ENCODE peak calls at places on chromosome 16, in ten cellular contexts. One of them, this sample, is unnamed.

GRCh38 chr16:89401641-89402445 is 88.5 kb downstream of the ANKRD11 start:
- DNase-seq in A549: no peak
- DNase-seq in prostate gland: no peak
- DNase-seq in ovary: no peak
- DNase-seq in breast epithelium: no peak
- DNase-seq in IMR-90: no peak
- DNase-seq in body of pancreas: no peak
- DNase-seq in heart left ventricle: no peak
- DNase-seq in stomach: no peak
- DNase-seq in GM12891: no peak
- DNase-seq in this sample: no peak

GRCh38 chr16:69187387-69187890 is 475 bp downstream of the SNTB2 start:
- DNase-seq in A549: peak
- DNase-seq in prostate gland: peak
- DNase-seq in ovary: peak
- DNase-seq in breast epithelium: peak
- DNase-seq in IMR-90: no peak
- DNase-seq in body of pancreas: peak
- DNase-seq in heart left ventricle: peak
- DNase-seq in stomach: peak
- DNase-seq in GM12891: peak
- DNase-seq in this sample: peak

GRCh38 chr16:86961133-86961720 is 356.0 kb downstream of the C16orf95 start:
- DNase-seq in A549: no peak
- DNase-seq in prostate gland: no peak
- DNase-seq in ovary: no peak
- DNase-seq in breast epithelium: no peak
- DNase-seq in IMR-90: peak
- DNase-seq in body of pancreas: no peak
- DNase-seq in heart left ventricle: peak
- DNase-seq in stomach: no peak
- DNase-seq in GM12891: no peak
- DNase-seq in this sample: no peak

GRCh38 chr16:85393674-85394510 is 219.2 kb upstream of the GSE1 start:
- DNase-seq in A549: peak
- DNase-seq in prostate gland: no peak
- DNase-seq in ovary: peak
- DNase-seq in breast epithelium: no peak
- DNase-seq in IMR-90: peak
- DNase-seq in body of pancreas: peak
- DNase-seq in heart left ventricle: peak
- DNase-seq in stomach: peak
- DNase-seq in GM12891: peak
- DNase-seq in this sample: peak

GRCh38 chr16:67441289-67441753 is 10.4 kb downstream of the HSD11B2 start:
- DNase-seq in A549: no peak
- DNase-seq in prostate gland: peak
- DNase-seq in ovary: no peak
- DNase-seq in breast epithelium: peak
- DNase-seq in IMR-90: no peak
- DNase-seq in body of pancreas: peak
- DNase-seq in heart left ventricle: peak
- DNase-seq in stomach: peak
- DNase-seq in GM12891: no peak
- DNase-seq in this sample: no peak

GRCh38 chr16:27238591-27238990 is 30.0 kb downstream of the NSMCE1 start:
- DNase-seq in A549: no peak
- DNase-seq in prostate gland: no peak
- DNase-seq in ovary: no peak
- DNase-seq in breast epithelium: no peak
- DNase-seq in IMR-90: no peak
- DNase-seq in body of pancreas: no peak
- DNase-seq in heart left ventricle: no peak
- DNase-seq in stomach: no peak
- DNase-seq in GM12891: no peak
- DNase-seq in this sample: no peak

GRCh38 chr16:24151482-24151939 is 104.6 kb upstream of the CACNG3 start:
- DNase-seq in A549: no peak
- DNase-seq in prostate gland: no peak
- DNase-seq in ovary: no peak
- DNase-seq in breast epithelium: no peak
- DNase-seq in IMR-90: peak
- DNase-seq in body of pancreas: no peak
- DNase-seq in heart left ventricle: no peak
- DNase-seq in stomach: no peak
- DNase-seq in GM12891: no peak
- DNase-seq in this sample: no peak

GRCh38 chr16:23290189-23291062 is 11.7 kb upstream of the SCNN1B start:
- DNase-seq in A549: no peak
- DNase-seq in prostate gland: no peak
- DNase-seq in ovary: no peak
- DNase-seq in breast epithelium: no peak
- DNase-seq in IMR-90: no peak
- DNase-seq in body of pancreas: no peak
- DNase-seq in heart left ventricle: no peak
- DNase-seq in stomach: no peak
- DNase-seq in GM12891: no peak
- DNase-seq in this sample: no peak

GRCh38 chr16:86573646-86574508 is 4.5 kb upstream of the FOXL1 start:
- DNase-seq in A549: no peak
- DNase-seq in prostate gland: no peak
- DNase-seq in ovary: no peak
- DNase-seq in breast epithelium: no peak
- DNase-seq in IMR-90: no peak
- DNase-seq in body of pancreas: no peak
- DNase-seq in heart left ventricle: no peak
- DNase-seq in stomach: no peak
- DNase-seq in GM12891: no peak
- DNase-seq in this sample: no peak

GRCh38 chr16:89402962-89403361 is 87.4 kb downstream of the ANKRD11 start:
- DNase-seq in A549: no peak
- DNase-seq in prostate gland: no peak
- DNase-seq in ovary: no peak
- DNase-seq in breast epithelium: no peak
- DNase-seq in IMR-90: no peak
- DNase-seq in body of pancreas: no peak
- DNase-seq in heart left ventricle: no peak
- DNase-seq in stomach: no peak
- DNase-seq in GM12891: no peak
- DNase-seq in this sample: no peak

GRCh38 chr16:22645868-22646267 is 135.2 kb downstream of the NPIPB5 start:
- DNase-seq in A549: no peak
- DNase-seq in prostate gland: no peak
- DNase-seq in ovary: no peak
- DNase-seq in breast epithelium: no peak
- DNase-seq in IMR-90: no peak
- DNase-seq in body of pancreas: no peak
- DNase-seq in heart left ventricle: no peak
- DNase-seq in stomach: no peak
- DNase-seq in GM12891: no peak
- DNase-seq in this sample: no peak

DNA sequence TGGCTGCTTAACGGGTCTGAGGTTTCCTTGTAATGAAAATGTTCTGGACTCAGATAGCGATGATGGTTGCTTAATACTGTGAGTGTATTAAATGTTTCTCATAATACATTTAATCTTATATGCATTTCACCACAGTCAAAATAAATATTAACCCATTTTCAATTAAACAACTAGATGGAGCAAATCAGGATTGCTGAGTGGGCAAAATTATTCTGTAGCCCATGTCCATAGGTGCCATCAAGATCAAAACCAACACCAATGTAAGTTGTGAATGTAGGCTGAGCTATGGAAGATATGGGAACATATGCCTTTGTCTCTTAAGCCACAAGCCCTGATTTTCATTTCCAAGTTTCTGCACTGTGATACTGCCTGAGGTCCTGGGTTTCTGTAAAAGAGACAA is 572.6 kb upstream of the EEF2KMT start:
- DNase-seq in A549: no peak
- DNase-seq in prostate gland: no peak
- DNase-seq in ovary: no peak
- DNase-seq in breast epithelium: no peak
- DNase-seq in IMR-90: no peak
- DNase-seq in body of pancreas: no peak
- DNase-seq in heart left ventricle: no peak
- DNase-seq in stomach: no peak
- DNase-seq in GM12891: no peak
- DNase-seq in this sample: no peak
- TF ChIP-seq POLR2A in A549: no peak
- TF ChIP-seq POLR2A in prostate gland: no peak
- TF ChIP-seq POLR2A in ovary: no peak
- TF ChIP-seq POLR2A in breast epithelium: no peak
- TF ChIP-seq POLR2A in IMR-90: no peak
- TF ChIP-seq POLR2A in body of pancreas: no peak
- TF ChIP-seq POLR2A in heart left ventricle: no peak
- TF ChIP-seq POLR2A in stomach: no peak
- TF ChIP-seq POLR2A in GM12891: no peak
- TF ChIP-seq POLR2A in this sample: no peak

GRCh38 chr16:70381604-70382342 is 35.1 kb downstream of the DDX19A start:
- DNase-seq in A549: no peak
- DNase-seq in prostate gland: no peak
- DNase-seq in ovary: no peak
- DNase-seq in breast epithelium: no peak
- DNase-seq in IMR-90: no peak
- DNase-seq in body of pancreas: no peak
- DNase-seq in heart left ventricle: no peak
- DNase-seq in stomach: no peak
- DNase-seq in GM12891: no peak
- DNase-seq in this sample: no peak

GRCh38 chr16:70383421-70383960 is 36.8 kb downstream of the DDX19A start:
- DNase-seq in A549: no peak
- DNase-seq in prostate gland: no peak
- DNase-seq in ovary: no peak
- DNase-seq in breast epithelium: no peak
- DNase-seq in IMR-90: no peak
- DNase-seq in body of pancreas: no peak
- DNase-seq in heart left ventricle: no peak
- DNase-seq in stomach: no peak
- DNase-seq in GM12891: no peak
- DNase-seq in this sample: no peak

GRCh38 chr16:70378869-70379493 is 32.3 kb downstream of the DDX19A start:
- DNase-seq in A549: no peak
- DNase-seq in prostate gland: no peak
- DNase-seq in ovary: no peak
- DNase-seq in breast epithelium: no peak
- DNase-seq in IMR-90: no peak
- DNase-seq in body of pancreas: no peak
- DNase-seq in heart left ventricle: no peak
- DNase-seq in stomach: no peak
- DNase-seq in GM12891: no peak
- DNase-seq in this sample: no peak

GRCh38 chr16:70380205-70380918 is 33.7 kb downstream of the DDX19A start:
- DNase-seq in A549: peak
- DNase-seq in prostate gland: peak
- DNase-seq in ovary: peak
- DNase-seq in breast epithelium: peak
- DNase-seq in IMR-90: peak
- DNase-seq in body of pancreas: peak
- DNase-seq in heart left ventricle: peak
- DNase-seq in stomach: peak
- DNase-seq in GM12891: no peak
- DNase-seq in this sample: peak

GRCh38 chr16:70380919-70381603 is 34.4 kb downstream of the DDX19A start:
- DNase-seq in A549: peak
- DNase-seq in prostate gland: peak
- DNase-seq in ovary: peak
- DNase-seq in breast epithelium: peak
- DNase-seq in IMR-90: peak
- DNase-seq in body of pancreas: peak
- DNase-seq in heart left ventricle: peak
- DNase-seq in stomach: peak
- DNase-seq in GM12891: peak
- DNase-seq in this sample: peak
- TF ChIP-seq POLR2A in A549: peak
- TF ChIP-seq POLR2A in prostate gland: peak
- TF ChIP-seq POLR2A in ovary: peak
- TF ChIP-seq POLR2A in breast epithelium: peak
- TF ChIP-seq POLR2A in IMR-90: peak
- TF ChIP-seq POLR2A in body of pancreas: peak
- TF ChIP-seq POLR2A in heart left ventricle: no peak
- TF ChIP-seq POLR2A in stomach: peak
- TF ChIP-seq POLR2A in GM12891: peak
- TF ChIP-seq POLR2A in this sample: peak

GRCh38 chr16:50736448-50736847 is 5.4 kb upstream of the CYLD start:
- DNase-seq in A549: no peak
- DNase-seq in prostate gland: no peak
- DNase-seq in ovary: no peak
- DNase-seq in breast epithelium: no peak
- DNase-seq in IMR-90: no peak
- DNase-seq in body of pancreas: no peak
- DNase-seq in heart left ventricle: no peak
- DNase-seq in stomach: no peak
- DNase-seq in GM12891: no peak
- DNase-seq in this sample: no peak
- TF ChIP-seq POLR2A in A549: no peak
- TF ChIP-seq POLR2A in prostate gland: no peak
- TF ChIP-seq POLR2A in ovary: no peak
- TF ChIP-seq POLR2A in breast epithelium: no peak
- TF ChIP-seq POLR2A in IMR-90: no peak
- TF ChIP-seq POLR2A in body of pancreas: no peak
- TF ChIP-seq POLR2A in heart left ventricle: no peak
- TF ChIP-seq POLR2A in stomach: no peak
- TF ChIP-seq POLR2A in GM12891: no peak
- TF ChIP-seq POLR2A in this sample: no peak

GRCh38 chr16:30606004-30606403 is 4.2 kb downstream of the ZNF689 start:
- DNase-seq in A549: no peak
- DNase-seq in prostate gland: no peak
- DNase-seq in ovary: no peak
- DNase-seq in breast epithelium: no peak
- DNase-seq in IMR-90: no peak
- DNase-seq in body of pancreas: no peak
- DNase-seq in heart left ventricle: no peak
- DNase-seq in stomach: no peak
- DNase-seq in GM12891: no peak
- DNase-seq in this sample: no peak

GRCh38 chr16:30605148-30605547 is 5.0 kb downstream of the ZNF689 start:
- DNase-seq in A549: no peak
- DNase-seq in prostate gland: no peak
- DNase-seq in ovary: no peak
- DNase-seq in breast epithelium: no peak
- DNase-seq in IMR-90: no peak
- DNase-seq in body of pancreas: no peak
- DNase-seq in heart left ventricle: peak
- DNase-seq in stomach: no peak
- DNase-seq in GM12891: no peak
- DNase-seq in this sample: no peak

GRCh38 chr16:30602595-30603277 is 7.5 kb downstream of the ZNF689 start:
- DNase-seq in A549: no peak
- DNase-seq in prostate gland: no peak
- DNase-seq in ovary: no peak
- DNase-seq in breast epithelium: no peak
- DNase-seq in IMR-90: peak
- DNase-seq in body of pancreas: no peak
- DNase-seq in heart left ventricle: no peak
- DNase-seq in stomach: no peak
- DNase-seq in GM12891: no peak
- DNase-seq in this sample: no peak

GRCh38 chr16:30603945-30604315 is 6.3 kb downstream of the ZNF689 start:
- DNase-seq in A549: no peak
- DNase-seq in prostate gland: no peak
- DNase-seq in ovary: no peak
- DNase-seq in breast epithelium: no peak
- DNase-seq in IMR-90: no peak
- DNase-seq in body of pancreas: no peak
- DNase-seq in heart left ventricle: no peak
- DNase-seq in stomach: no peak
- DNase-seq in GM12891: no peak
- DNase-seq in this sample: no peak

GRCh38 chr16:30604316-30604947 is 5.8 kb downstream of the ZNF689 start:
- DNase-seq in A549: no peak
- DNase-seq in prostate gland: no peak
- DNase-seq in ovary: no peak
- DNase-seq in breast epithelium: no peak
- DNase-seq in IMR-90: no peak
- DNase-seq in body of pancreas: no peak
- DNase-seq in heart left ventricle: no peak
- DNase-seq in stomach: no peak
- DNase-seq in GM12891: no peak
- DNase-seq in this sample: no peak
- TF ChIP-seq POLR2A in A549: no peak
- TF ChIP-seq POLR2A in prostate gland: no peak
- TF ChIP-seq POLR2A in ovary: no peak
- TF ChIP-seq POLR2A in breast epithelium: no peak
- TF ChIP-seq POLR2A in IMR-90: no peak
- TF ChIP-seq POLR2A in body of pancreas: no peak
- TF ChIP-seq POLR2A in heart left ventricle: no peak
- TF ChIP-seq POLR2A in stomach: no peak
- TF ChIP-seq POLR2A in GM12891: no peak
- TF ChIP-seq POLR2A in this sample: no peak

This sample was measured in uterus.